ENCODE peak calls at places on chromosomes 13 and 19, in six cellular contexts. One of them, this sample, is unnamed.
A peak's percentile ranks its signal among the peaks of the same experiment; 100 is the strongest.

GRCh38 chr19:1146858-1147780 is 26.9 kb downstream of the SBNO2 start:
- DNase-seq in ACHN: no peak
- DNase-seq in dorsolateral prefrontal cortex: no peak
- DNase-seq in non-pigmented ciliary epithelial cell: no peak
- DNase-seq in lower leg skin: no peak
- DNase-seq in NCI-H1436: no peak
- DNase-seq in this sample: no peak

GRCh38 chr19:55390461-55390880 is 4.7 kb downstream of the RPL28 start:
- DNase-seq in non-pigmented ciliary epithelial cell: no peak
- DNase-seq in NCI-H1436: no peak
- DNase-seq in ACHN: no peak
- DNase-seq in dorsolateral prefrontal cortex: no peak
- DNase-seq in lower leg skin: no peak
- DNase-seq in this sample: no peak

GRCh38 chr19:58361900-58362271 is 665 bp downstream of the ZNF497 start:
- DNase-seq in NCI-H1436: no peak
- DNase-seq in dorsolateral prefrontal cortex: peak; percentile 45
- DNase-seq in lower leg skin: peak; percentile 41
- DNase-seq in non-pigmented ciliary epithelial cell: no peak
- DNase-seq in ACHN: peak; percentile 38
- DNase-seq in this sample: no peak

GRCh38 chr19:3480383-3481091 is at the start of gene SMIM24:
- DNase-seq in dorsolateral prefrontal cortex: no peak
- DNase-seq in lower leg skin: no peak
- DNase-seq in non-pigmented ciliary epithelial cell: no peak
- DNase-seq in ACHN: no peak
- DNase-seq in NCI-H1436: no peak
- DNase-seq in this sample: no peak

GRCh38 chr13:98267080-98267912 is 90.2 kb upstream of the RNF113B start:
- DNase-seq in ACHN: peak; percentile 60
- DNase-seq in non-pigmented ciliary epithelial cell: no peak
- DNase-seq in NCI-H1436: no peak
- DNase-seq in dorsolateral prefrontal cortex: no peak
- DNase-seq in lower leg skin: no peak
- DNase-seq in this sample: peak; percentile 63

GRCh38 chr13:40096357-40096911 is 441.0 kb downstream of the COG6 start:
- DNase-seq in ACHN: no peak
- DNase-seq in non-pigmented ciliary epithelial cell: no peak
- DNase-seq in NCI-H1436: peak; percentile 43
- DNase-seq in lower leg skin: no peak
- DNase-seq in dorsolateral prefrontal cortex: no peak
- DNase-seq in this sample: no peak

GRCh38 chr19:48568345-48568886 is 16.4 kb downstream of the SULT2B1 start:
- DNase-seq in NCI-H1436: no peak
- DNase-seq in non-pigmented ciliary epithelial cell: no peak
- DNase-seq in dorsolateral prefrontal cortex: peak; percentile 66
- DNase-seq in lower leg skin: peak; percentile 82
- DNase-seq in ACHN: peak; percentile 93
- DNase-seq in this sample: peak; percentile 93

GRCh38 chr13:97307544-97307881 is 85.4 kb downstream of the MBNL2 start:
- DNase-seq in NCI-H1436: no peak
- DNase-seq in ACHN: no peak
- DNase-seq in dorsolateral prefrontal cortex: no peak
- DNase-seq in lower leg skin: no peak
- DNase-seq in non-pigmented ciliary epithelial cell: no peak
- DNase-seq in this sample: no peak

GRCh38 chr19:38913958-38914357 is 2.0 kb upstream of the CCER2 start:
- DNase-seq in ACHN: no peak
- DNase-seq in non-pigmented ciliary epithelial cell: no peak
- DNase-seq in dorsolateral prefrontal cortex: no peak
- DNase-seq in lower leg skin: no peak
- DNase-seq in NCI-H1436: no peak
- DNase-seq in this sample: no peak

GRCh38 chr19:41951686-41952172 is 7.4 kb downstream of the RABAC1 start:
- DNase-seq in lower leg skin: peak; percentile 52
- DNase-seq in dorsolateral prefrontal cortex: peak; percentile 75
- DNase-seq in non-pigmented ciliary epithelial cell: no peak
- DNase-seq in NCI-H1436: peak; percentile 81
- DNase-seq in ACHN: peak; percentile 64
- DNase-seq in this sample: peak; percentile 13

GRCh38 chr13:109729031-109729870 is 57.1 kb downstream of the IRS2 start:
- DNase-seq in dorsolateral prefrontal cortex: no peak
- DNase-seq in NCI-H1436: no peak
- DNase-seq in lower leg skin: no peak
- DNase-seq in non-pigmented ciliary epithelial cell: no peak
- DNase-seq in ACHN: no peak
- DNase-seq in this sample: no peak

GRCh38 chr19:10566658-10567410 is 1.0 kb upstream of the KRI1 start:
- DNase-seq in NCI-H1436: no peak
- DNase-seq in ACHN: no peak
- DNase-seq in dorsolateral prefrontal cortex: no peak
- DNase-seq in non-pigmented ciliary epithelial cell: no peak
- DNase-seq in lower leg skin: no peak
- DNase-seq in this sample: no peak

GRCh38 chr19:30255783-30256509 is 116.2 kb upstream of the ZNF536 start:
- DNase-seq in non-pigmented ciliary epithelial cell: no peak
- DNase-seq in lower leg skin: no peak
- DNase-seq in NCI-H1436: no peak
- DNase-seq in ACHN: no peak
- DNase-seq in dorsolateral prefrontal cortex: no peak
- DNase-seq in this sample: no peak

GRCh38 chr13:98606296-98606695 is 29.4 kb upstream of the STK24 start:
- DNase-seq in dorsolateral prefrontal cortex: no peak
- DNase-seq in non-pigmented ciliary epithelial cell: no peak
- DNase-seq in ACHN: no peak
- DNase-seq in NCI-H1436: no peak
- DNase-seq in lower leg skin: no peak
- DNase-seq in this sample: no peak

GRCh38 chr19:17026041-17026658 is 460 bp downstream of the CPAMD8 start:
- DNase-seq in NCI-H1436: no peak
- DNase-seq in dorsolateral prefrontal cortex: no peak
- DNase-seq in lower leg skin: no peak
- DNase-seq in non-pigmented ciliary epithelial cell: no peak
- DNase-seq in ACHN: no peak
- DNase-seq in this sample: no peak

GRCh38 chr13:66950666-66951065 is 279.5 kb downstream of the PCDH9 start:
- DNase-seq in NCI-H1436: no peak
- DNase-seq in ACHN: no peak
- DNase-seq in dorsolateral prefrontal cortex: no peak
- DNase-seq in lower leg skin: no peak
- DNase-seq in non-pigmented ciliary epithelial cell: no peak
- DNase-seq in this sample: no peak

GRCh38 chr13:40350283-40350992 is 316.0 kb downstream of the FOXO1 start:
- DNase-seq in NCI-H1436: no peak
- DNase-seq in dorsolateral prefrontal cortex: no peak
- DNase-seq in ACHN: no peak
- DNase-seq in lower leg skin: no peak
- DNase-seq in non-pigmented ciliary epithelial cell: no peak
- DNase-seq in this sample: no peak

GRCh38 chr13:25920931-25921330 is 130.9 kb downstream of the SHISA2 start:
- DNase-seq in ACHN: no peak
- DNase-seq in lower leg skin: no peak
- DNase-seq in non-pigmented ciliary epithelial cell: no peak
- DNase-seq in NCI-H1436: no peak
- DNase-seq in dorsolateral prefrontal cortex: no peak
- DNase-seq in this sample: no peak

GRCh38 chr13:113573065-113573464 is 11.5 kb upstream of the TFDP1 start:
- DNase-seq in lower leg skin: no peak
- DNase-seq in dorsolateral prefrontal cortex: no peak
- DNase-seq in non-pigmented ciliary epithelial cell: no peak
- DNase-seq in ACHN: no peak
- DNase-seq in NCI-H1436: no peak
- DNase-seq in this sample: no peak

GRCh38 chr19:10104665-10105221 is 1.4 kb upstream of the PPAN start:
- DNase-seq in dorsolateral prefrontal cortex: no peak
- DNase-seq in ACHN: no peak
- DNase-seq in NCI-H1436: no peak
- DNase-seq in non-pigmented ciliary epithelial cell: no peak
- DNase-seq in lower leg skin: no peak
- DNase-seq in this sample: no peak

GRCh38 chr13:84481958-84482357 is 599.7 kb upstream of the SLITRK1 start:
- DNase-seq in dorsolateral prefrontal cortex: no peak
- DNase-seq in ACHN: no peak
- DNase-seq in NCI-H1436: no peak
- DNase-seq in non-pigmented ciliary epithelial cell: peak; percentile 57
- DNase-seq in lower leg skin: no peak
- DNase-seq in this sample: no peak

GRCh38 chr13:50684366-50684765 is 159.1 kb downstream of the DLEU7 start:
- DNase-seq in ACHN: no peak
- DNase-seq in NCI-H1436: no peak
- DNase-seq in dorsolateral prefrontal cortex: peak; percentile 31
- DNase-seq in lower leg skin: no peak
- DNase-seq in non-pigmented ciliary epithelial cell: no peak
- DNase-seq in this sample: no peak

GRCh38 chr19:11580665-11581418 is 3.4 kb upstream of the ACP5 start:
- DNase-seq in non-pigmented ciliary epithelial cell: no peak
- DNase-seq in NCI-H1436: no peak
- DNase-seq in dorsolateral prefrontal cortex: no peak
- DNase-seq in ACHN: no peak
- DNase-seq in lower leg skin: peak; percentile 43
- DNase-seq in this sample: no peak

GRCh38 chr19:53432088-53432661 is 391 bp downstream of the ZNF761 start:
- DNase-seq in dorsolateral prefrontal cortex: no peak
- DNase-seq in NCI-H1436: no peak
- DNase-seq in non-pigmented ciliary epithelial cell: no peak
- DNase-seq in lower leg skin: peak; percentile 19
- DNase-seq in ACHN: peak; percentile 10
- DNase-seq in this sample: no peak

GRCh38 chr19:30224689-30225606 is 147.2 kb upstream of the ZNF536 start:
- DNase-seq in dorsolateral prefrontal cortex: peak; percentile 24
- DNase-seq in ACHN: no peak
- DNase-seq in lower leg skin: no peak
- DNase-seq in NCI-H1436: peak; percentile 37
- DNase-seq in non-pigmented ciliary epithelial cell: no peak
- DNase-seq in this sample: no peak

GRCh38 chr19:2038284-2039081 is 12.6 kb downstream of the MKNK2 start:
- DNase-seq in ACHN: no peak
- DNase-seq in NCI-H1436: no peak
- DNase-seq in lower leg skin: peak; percentile 13
- DNase-seq in dorsolateral prefrontal cortex: no peak
- DNase-seq in non-pigmented ciliary epithelial cell: no peak
- DNase-seq in this sample: no peak

GRCh38 chr19:48933382-48933932 is at the start of gene DHDH:
- DNase-seq in dorsolateral prefrontal cortex: peak; percentile 73
- DNase-seq in NCI-H1436: peak; percentile 97
- DNase-seq in non-pigmented ciliary epithelial cell: no peak
- DNase-seq in lower leg skin: peak; percentile 57
- DNase-seq in ACHN: peak; percentile 81
- DNase-seq in this sample: peak; percentile 8

GRCh38 chr19:49741210-49741844 is 21.8 kb downstream of the TSKS start:
- DNase-seq in dorsolateral prefrontal cortex: no peak
- DNase-seq in lower leg skin: no peak
- DNase-seq in ACHN: no peak
- DNase-seq in NCI-H1436: no peak
- DNase-seq in non-pigmented ciliary epithelial cell: no peak
- DNase-seq in this sample: peak; percentile 15

GRCh38 chr13:62643007-62643483 is 1227.4 kb upstream of the PCDH20 start:
- DNase-seq in non-pigmented ciliary epithelial cell: peak; percentile 34
- DNase-seq in NCI-H1436: no peak
- DNase-seq in ACHN: peak; percentile 59
- DNase-seq in dorsolateral prefrontal cortex: no peak
- DNase-seq in lower leg skin: no peak
- DNase-seq in this sample: peak; percentile 93

GRCh38 chr13:47859129-47859528 is 141.9 kb downstream of the SUCLA2 start:
- DNase-seq in ACHN: no peak
- DNase-seq in non-pigmented ciliary epithelial cell: no peak
- DNase-seq in dorsolateral prefrontal cortex: no peak
- DNase-seq in NCI-H1436: no peak
- DNase-seq in lower leg skin: no peak
- DNase-seq in this sample: no peak

This sample was measured in RCC 7860.